ENCODE peak calls at places on chromosomes 7 and 10, in eight cellular contexts. I is AML-193, O is GDM1, D is SW480, U is T follicular helper cell, M is Panc1, B is fibroblast of the conjunctiva, Z is transverse colon. N is an unnamed sample.

GRCh38 chr7:96304573-96304972 is 17.3 kb downstream of the SLC25A13 start:
- DNase-seq in I (no peak), O (no peak), D (no peak), U (no peak), M (no peak), B (no peak), Z (no peak), N (no peak)

GRCh38 chr7:375491-375821 is 85.5 kb downstream of the FOXL3 start:
- DNase-seq in I (no peak), O (no peak), D (no peak), U (no peak), M (no peak), B (no peak), Z (peak), N (no peak)

GRCh38 chr10:101331960-101332359 is 22.0 kb upstream of the BTRC start:
- DNase-seq in I (no peak), O (no peak), D (peak), U (no peak), M (no peak), B (no peak), Z (no peak), N (no peak)

GRCh38 chr7:98958968-98959367 is 80.6 kb downstream of the TRRAP start:
- DNase-seq in I (no peak), O (no peak), D (no peak), U (no peak), M (no peak), B (no peak), Z (no peak), N (no peak)

GRCh38 chr10:133475821-133476640 is 22.3 kb downstream of the SCART1 start:
- DNase-seq in I (no peak), O (no peak), D (no peak), U (no peak), M (no peak), B (no peak), Z (no peak), N (no peak)

GRCh38 chr7:30240401-30240800 is 44.0 kb upstream of the ZNRF2 start:
- DNase-seq in I (no peak), O (no peak), D (peak), U (no peak), M (no peak), B (no peak), Z (no peak), N (no peak)

GRCh38 chr10:27500886-27501285 is 3.2 kb upstream of the RAB18 start:
- DNase-seq in I (no peak), O (no peak), D (no peak), U (no peak), M (no peak), B (no peak), Z (no peak), N (no peak)

GRCh38 chr7:131182446-131183075 is 145.1 kb upstream of the MKLN1 start:
- DNase-seq in I (no peak), O (no peak), D (no peak), U (no peak), M (no peak), B (no peak), Z (no peak), N (no peak)

GRCh38 chr7:151728746-151729145 is 148.2 kb downstream of the PRKAG2 start:
- DNase-seq in I (no peak), O (no peak), D (no peak), U (no peak), M (no peak), B (no peak), Z (no peak), N (no peak)

GRCh38 chr7:156725074-156725473 is 84.5 kb downstream of the RNF32 start:
- DNase-seq in I (no peak), O (no peak), D (no peak), U (no peak), M (no peak), B (peak), Z (no peak), N (peak)

GRCh38 chr10:5945561-5946418 is 31.6 kb downstream of the IL15RA start:
- DNase-seq in I (peak), O (no peak), D (no peak), U (no peak), M (no peak), B (peak), Z (peak), N (no peak)

GRCh38 chr7:115327326-115327725 is 405.4 kb downstream of the MDFIC start:
- DNase-seq in I (no peak), O (no peak), D (no peak), U (no peak), M (no peak), B (no peak), Z (no peak), N (no peak)

GRCh38 chr7:67343114-67343513 is 346.5 kb downstream of the TYW1 start:
- DNase-seq in I (no peak), O (no peak), D (no peak), U (no peak), M (no peak), B (no peak), Z (no peak), N (no peak)

GRCh38 chr10:6957851-6958250 is 377.8 kb upstream of the PRKCQ start:
- DNase-seq in I (no peak), O (no peak), D (no peak), U (no peak), M (no peak), B (no peak), Z (no peak), N (no peak)

GRCh38 chr10:3150961-3151360 is 21.6 kb downstream of the PITRM1 start:
- DNase-seq in I (no peak), O (no peak), D (no peak), U (no peak), M (no peak), B (no peak), Z (no peak), N (no peak)

GRCh38 chr10:132735923-132736391 is 50.0 kb downstream of the NKX6-2 start:
- DNase-seq in I (no peak), O (no peak), D (no peak), U (no peak), M (no peak), B (no peak), Z (no peak), N (no peak)

GRCh38 chr10:76998451-76998850 is 639.2 kb downstream of the KCNMA1 start:
- DNase-seq in I (no peak), O (no peak), D (no peak), U (no peak), M (no peak), B (no peak), Z (no peak), N (no peak)

GRCh38 chr7:361680-362415 is 71.9 kb downstream of the FOXL3 start:
- DNase-seq in I (no peak), O (no peak), D (no peak), U (no peak), M (no peak), B (no peak), Z (no peak), N (no peak)

GRCh38 chr7:92880212-92881090 is 44.1 kb upstream of the CDK6 start:
- DNase-seq in I (no peak), O (peak), D (peak), U (no peak), M (no peak), B (no peak), Z (no peak), N (no peak)

GRCh38 chr7:95199779-95200558 is 124.4 kb downstream of the PON1 start:
- DNase-seq in I (no peak), O (no peak), D (peak), U (no peak), M (peak), B (peak), Z (peak), N (no peak)

GRCh38 chr10:103765168-103765567 is 90.2 kb downstream of the SH3PXD2A start:
- DNase-seq in I (no peak), O (no peak), D (peak), U (no peak), M (no peak), B (no peak), Z (no peak), N (no peak)

GRCh38 chr7:44087914-44088838 is 5.8 kb upstream of the POLM start:
- DNase-seq in I (no peak), O (no peak), D (no peak), U (no peak), M (no peak), B (peak), Z (no peak), N (peak)

N was measured in brain pericyte.